ENCODE peak calls at places on chromosomes 7 and 10, in six cellular contexts. H is type B pancreatic cell, V is esophagus squamous epithelium, Q is fibroblast of the aortic adventitia, E is lower leg skin, Y is nephron progenitor cell. K is an unnamed sample.

GRCh38 chr10:88994034-88994433 is 3.4 kb downstream of the FAS start:
- DNase-seq in H (no peak), V (no peak), Q (peak; percentile 43), E (no peak), Y (no peak), K (peak; percentile 51)

GRCh38 chr7:880450-880849 is 4.1 kb downstream of the GET4 start:
- DNase-seq in H (no peak), V (no peak), Q (no peak), E (no peak), Y (no peak), K (no peak)

GRCh38 chr7:36215017-36215621 is 62.1 kb downstream of the EEPD1 start:
- DNase-seq in H (peak; percentile 80), V (no peak), Q (no peak), E (no peak), Y (peak; percentile 23), K (no peak)

GRCh38 chr7:68729361-68729760 is 868.9 kb upstream of the AUTS2 start:
- DNase-seq in H (no peak), V (no peak), Q (no peak), E (no peak), Y (no peak), K (no peak)

GRCh38 chr7:150663802-150664494 is 21.6 kb upstream of the GIMAP2 start:
- DNase-seq in H (no peak), V (no peak), Q (no peak), E (no peak), Y (no peak), K (no peak)

GRCh38 chr10:125721035-125721434 is 1.5 kb downstream of the EDRF1 start:
- DNase-seq in H (no peak), V (no peak), Q (no peak), E (no peak), Y (no peak), K (no peak)

GRCh38 chr7:142629588-142630260 is 119.5 kb upstream of the PRSS1 start:
- DNase-seq in H (no peak), V (no peak), Q (peak; percentile 34), E (no peak), Y (no peak), K (peak; percentile 68)

GRCh38 chr10:79260803-79261740 is 86.2 kb upstream of the PPIF start:
- DNase-seq in H (no peak), V (no peak), Q (peak; percentile 47), E (no peak), Y (peak; percentile 47), K (no peak)

GRCh38 chr10:21278491-21279216 is 246.8 kb downstream of the SKIDA1 start:
- DNase-seq in H (peak; percentile 90), V (peak; percentile 53), Q (peak; percentile 96), E (peak; percentile 98), Y (peak; percentile 95), K (peak; percentile 85)

GRCh38 chr7:30447466-30447865 is 31.1 kb downstream of the NOD1 start:
- DNase-seq in H (no peak), V (no peak), Q (no peak), E (no peak), Y (no peak), K (no peak)

GRCh38 chr10:97336942-97337719 is 2.6 kb upstream of the FRAT2 start:
- DNase-seq in H (no peak), V (no peak), Q (no peak), E (peak; percentile 87), Y (peak; percentile 21), K (no peak)

GRCh38 chr7:77910124-77910523 is 111.6 kb downstream of the PHTF2 start:
- DNase-seq in H (no peak), V (no peak), Q (no peak), E (no peak), Y (no peak), K (no peak)

GRCh38 chr7:91242097-91242846 is 22.0 kb upstream of the FZD1 start:
- DNase-seq in H (no peak), V (no peak), Q (peak; percentile 51), E (no peak), Y (no peak), K (peak; percentile 67)

GRCh38 chr7:1224093-1224702 is 8.5 kb upstream of the UNCX start:
- DNase-seq in H (no peak), V (no peak), Q (no peak), E (no peak), Y (peak; percentile 75), K (no peak)

GRCh38 chr10:118974951-118975350 is 54.6 kb upstream of the NANOS1 start:
- DNase-seq in H (no peak), V (no peak), Q (no peak), E (peak; percentile 36), Y (no peak), K (no peak)

GRCh38 chr10:74072503-74072902 is 74.6 kb downstream of the VCL start:
- DNase-seq in H (no peak), V (no peak), Q (no peak), E (no peak), Y (no peak), K (no peak)

GRCh38 chr7:104482362-104483042 is 154.1 kb downstream of the LHFPL3 start:
- DNase-seq in H (no peak), V (no peak), Q (no peak), E (no peak), Y (no peak), K (no peak)

GRCh38 chr7:25148772-25149575 is 23.9 kb upstream of the CYCS start:
- DNase-seq in H (no peak), V (no peak), Q (no peak), E (no peak), Y (no peak), K (no peak)

GRCh38 chr7:38673795-38674194 is 42.6 kb upstream of the AMPH start:
- DNase-seq in H (no peak), V (no peak), Q (peak; percentile 93), E (no peak), Y (no peak), K (peak; percentile 76)

GRCh38 chr7:101754432-101755159 is 62.8 kb upstream of the CUX1 start:
- DNase-seq in H (no peak), V (no peak), Q (peak; percentile 56), E (no peak), Y (no peak), K (peak; percentile 27)

GRCh38 chr10:100747061-100747825 is 1.9 kb downstream of the PAX2 start:
- DNase-seq in H (no peak), V (no peak), Q (no peak), E (no peak), Y (no peak), K (no peak)

GRCh38 chr10:132138133-132138532 is 48.6 kb upstream of the DPYSL4 start:
- DNase-seq in H (no peak), V (no peak), Q (no peak), E (no peak), Y (no peak), K (no peak)

GRCh38 chr10:22476601-22477364 is 131.5 kb downstream of the SPAG6 start:
- DNase-seq in H (no peak), V (no peak), Q (no peak), E (no peak), Y (peak; percentile 26), K (no peak)

GRCh38 chr7:38630720-38631673 is at the start of gene AMPH:
- DNase-seq in H (peak; percentile 79), V (no peak), Q (peak; percentile 11), E (no peak), Y (peak; percentile 84), K (peak; percentile 23)

DNA sequence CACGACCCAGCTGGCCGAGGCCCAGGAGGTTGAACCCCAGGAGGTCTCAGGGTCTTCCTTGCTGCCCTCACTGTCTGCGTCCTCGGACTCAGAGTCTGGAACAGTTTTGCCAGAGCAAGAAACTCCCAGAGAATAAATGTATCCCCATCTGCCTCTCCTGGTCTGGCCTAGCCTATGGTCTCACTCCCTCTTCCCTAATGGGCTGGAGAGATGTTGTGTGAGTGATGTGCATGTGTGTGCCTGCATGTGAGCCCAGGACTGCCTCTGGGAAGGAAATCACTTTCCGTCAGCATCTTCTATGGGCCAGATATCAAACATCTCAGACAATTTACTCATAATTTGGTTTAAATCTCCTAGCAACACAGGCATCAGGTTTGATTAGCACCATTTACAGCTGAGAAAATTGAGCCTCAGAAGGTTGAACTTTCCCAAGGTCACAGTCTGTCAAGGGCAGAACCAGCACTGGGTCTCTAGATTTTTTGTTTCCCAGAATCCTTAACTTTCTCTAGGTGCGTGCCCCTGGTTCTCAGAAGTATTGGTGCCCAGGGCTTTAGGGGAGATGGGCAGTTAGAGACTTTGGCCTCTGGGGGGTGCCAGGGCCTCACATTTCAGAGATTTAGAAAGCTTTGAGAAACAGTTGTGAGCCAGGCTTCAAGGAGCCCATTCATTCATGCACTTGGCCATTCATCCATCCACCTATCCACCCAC is 4.9 kb downstream of the TMEM270 start:
- DNase-seq in H (no peak), V (no peak), Q (peak; percentile 81), E (no peak), Y (peak; percentile 45), K (peak; percentile 56)
- TF ChIP-seq CTCF in H (peak; percentile 67), V (peak; percentile 40), Q (peak; percentile 83), E (no peak), Y (peak; percentile 50), K (peak; percentile 83)

GRCh38 chr10:51057925-51058324 is 16.4 kb upstream of the PRKG1 start:
- DNase-seq in H (no peak), V (no peak), Q (no peak), E (no peak), Y (no peak), K (no peak)

GRCh38 chr10:51063166-51063565 is 11.1 kb upstream of the PRKG1 start:
- DNase-seq in H (no peak), V (no peak), Q (no peak), E (no peak), Y (no peak), K (no peak)

GRCh38 chr10:51063659-51064535 is 10.4 kb upstream of the PRKG1 start:
- DNase-seq in H (no peak), V (no peak), Q (peak; percentile 79), E (no peak), Y (no peak), K (peak; percentile 58)
- TF ChIP-seq CTCF in H (peak; percentile 85), V (no peak), Q (peak; percentile 64), E (no peak), Y (peak; percentile 64), K (peak; percentile 90)

GRCh38 chr7:26843696-26844095 is 20.7 kb downstream of the SKAP2 start:
- DNase-seq in H (no peak), V (no peak), Q (peak; percentile 21), E (no peak), Y (no peak), K (no peak)
- TF ChIP-seq CTCF in H (peak; percentile 52), V (no peak), Q (no peak), E (no peak), Y (peak; percentile 16), K (peak; percentile 52)

GRCh38 chr7:135164357-135165021 is 6.0 kb downstream of the CYREN start:
- DNase-seq in H (no peak), V (no peak), Q (no peak), E (peak; percentile 90), Y (no peak), K (no peak)
- TF ChIP-seq CTCF in H (no peak), V (no peak), Q (no peak), E (no peak), Y (no peak), K (no peak)

GRCh38 chr10:3735175-3735574 is 49.8 kb downstream of the KLF6 start:
- DNase-seq in H (no peak), V (no peak), Q (no peak), E (no peak), Y (no peak), K (no peak)
- TF ChIP-seq CTCF in H (peak; percentile 21), V (no peak), Q (no peak), E (no peak), Y (peak; percentile 18), K (no peak)

K was measured in HFFc6.